ENCODE peak calls at places on chromosome 1, in four cellular contexts. V is PC-9, G is kidney, U is body of pancreas. P is an unnamed sample. For H3K36me3, the result is how much of the 10 kb centered on the place peaks cover.

GRCh38 chr1:38272515-38272914 is 225.9 kb upstream of the POU3F1 start:
- DNase-seq in V (no peak), G (no peak), U (no peak), P (no peak)

GRCh38 chr1:111441573-111442192 is 7.4 kb downstream of the WDR77 start:
- DNase-seq in V (no peak), G (no peak), U (no peak), P (peak)

GRCh38 chr1:25744636-25745425 is 55.2 kb upstream of the SELENON start:
- DNase-seq in V (no peak), G (peak), U (no peak), P (no peak)

GRCh38 chr1:155002479-155003226 is at the start of gene ZBTB7B:
- DNase-seq in V (no peak), G (peak), U (peak), P (no peak)

GRCh38 chr1:203867816-203868215 is 6.4 kb downstream of the SNRPE start:
- DNase-seq in V (no peak), G (no peak), U (no peak), P (no peak)

GRCh38 chr1:27423701-27424100 is 31.3 kb downstream of the GPR3 start:
- DNase-seq in V (no peak), G (no peak), U (no peak), P (no peak)

GRCh38 chr1:231723146-231723545 is 96.6 kb downstream of the DISC1 start:
- DNase-seq in V (no peak), G (no peak), U (no peak), P (no peak)

GRCh38 chr1:40385437-40386310 is 12.1 kb downstream of the SMAP2 start:
- DNase-seq in V (no peak), G (no peak), U (no peak), P (peak)

GRCh38 chr1:157034137-157034800 is 11.3 kb downstream of the ARHGEF11 start:
- DNase-seq in V (no peak), G (no peak), U (no peak), P (no peak)

GRCh38 chr1:50542362-50542761 is 119.1 kb upstream of the DMRTA2 start:
- DNase-seq in V (no peak), G (no peak), U (no peak), P (no peak)

GRCh38 chr1:77063118-77063517 is 156.1 kb downstream of the PIGK start:
- DNase-seq in V (no peak), G (no peak), U (no peak), P (no peak)

GRCh38 chr1:210598135-210598652 is 269.5 kb downstream of the HHAT start:
- DNase-seq in V (peak), G (peak), U (peak), P (no peak)

GRCh38 chr1:84722794-84723193 is 32.5 kb upstream of the SSX2IP start:
- DNase-seq in V (no peak), G (no peak), U (no peak), P (no peak)

GRCh38 chr1:119323216-119323982 is 45.2 kb upstream of the HAO2 start:
- DNase-seq in V (no peak), G (no peak), U (no peak), P (no peak)

GRCh38 chr1:12344611-12345299 is 114.9 kb downstream of the VPS13D start:
- DNase-seq in V (no peak), G (no peak), U (no peak), P (no peak)

GRCh38 chr1:180428782-180429695 is 73.3 kb downstream of the ACBD6 start:
- DNase-seq in V (no peak), G (no peak), U (no peak), P (no peak)

GRCh38 chr1:198253668-198254067 is 96.9 kb downstream of the NEK7 start:
- DNase-seq in V (no peak), G (no peak), U (no peak), P (no peak)

GRCh38 chr1:114037952-114038867 is 58.9 kb downstream of the OLFML3 start:
- DNase-seq in V (peak), G (no peak), U (no peak), P (no peak)

GRCh38 chr1:29387210-29387609 is 150.9 kb downstream of the PTPRU start:
- DNase-seq in V (no peak), G (no peak), U (no peak), P (no peak)

GRCh38 chr1:101781437-101781836 is 215.3 kb downstream of the OLFM3 start:
- DNase-seq in V (no peak), G (no peak), U (no peak), P (no peak)

GRCh38 chr1:15760520-15761211 is 2.1 kb downstream of the FBLIM1 start:
- DNase-seq in V (no peak), G (peak), U (no peak), P (no peak)

GRCh38 chr1:15762546-15762945 is 4.0 kb downstream of the FBLIM1 start:
- DNase-seq in V (no peak), G (no peak), U (no peak), P (no peak)

GRCh38 chr1:15764269-15764764 is 5.7 kb downstream of the FBLIM1 start:
- DNase-seq in V (no peak), G (no peak), U (peak), P (no peak)

GRCh38 chr1:15758953-15759661 is 512 bp downstream of the FBLIM1 start:
- DNase-seq in V (no peak), G (no peak), U (no peak), P (no peak)

GRCh38 chr1:15761729-15762128 is 3.1 kb downstream of the FBLIM1 start:
- DNase-seq in V (no peak), G (no peak), U (no peak), P (no peak)
- H3K4me3 ChIP-seq in V (no peak), G (no peak), U (no peak), P (no peak)

DNA sequence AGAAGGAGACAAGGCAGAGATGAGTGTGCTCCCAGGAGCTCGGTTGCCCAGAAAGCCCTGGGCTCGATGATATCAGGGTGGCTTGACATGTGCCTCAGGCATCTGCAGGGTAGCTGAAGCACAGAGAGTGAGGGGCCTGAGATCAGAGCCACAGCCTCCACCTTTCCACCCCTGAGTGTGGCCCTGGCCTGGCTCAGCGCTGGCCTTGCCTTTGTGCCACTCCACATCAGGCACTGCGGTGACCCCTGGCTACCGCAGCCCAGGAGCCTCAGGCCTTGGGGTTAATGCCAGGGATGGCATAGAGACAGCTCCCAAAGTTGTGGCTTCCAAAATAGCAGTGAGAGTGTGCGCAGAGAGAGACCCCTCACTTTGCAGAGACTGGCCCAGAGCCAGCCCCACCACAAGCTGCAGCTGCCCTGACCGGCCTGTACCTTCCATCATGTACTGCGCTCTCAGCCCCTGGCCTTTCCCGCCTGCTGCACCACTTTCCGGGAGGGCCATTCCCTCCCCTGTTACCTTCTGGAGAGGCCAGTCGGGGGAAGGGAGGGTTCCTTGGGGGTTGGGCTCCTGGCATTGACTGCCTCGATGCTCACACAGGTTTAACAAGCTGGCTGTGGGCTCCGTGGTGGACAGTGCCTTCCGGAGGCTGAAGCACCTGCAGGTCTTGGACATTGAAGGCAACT is 19.5 kb downstream of the PODN start:
- DNase-seq in V (no peak), G (peak), U (no peak), P (no peak)
- H3K27ac ChIP-seq in V (no peak), G (no peak), U (no peak), P (no peak)

DNA sequence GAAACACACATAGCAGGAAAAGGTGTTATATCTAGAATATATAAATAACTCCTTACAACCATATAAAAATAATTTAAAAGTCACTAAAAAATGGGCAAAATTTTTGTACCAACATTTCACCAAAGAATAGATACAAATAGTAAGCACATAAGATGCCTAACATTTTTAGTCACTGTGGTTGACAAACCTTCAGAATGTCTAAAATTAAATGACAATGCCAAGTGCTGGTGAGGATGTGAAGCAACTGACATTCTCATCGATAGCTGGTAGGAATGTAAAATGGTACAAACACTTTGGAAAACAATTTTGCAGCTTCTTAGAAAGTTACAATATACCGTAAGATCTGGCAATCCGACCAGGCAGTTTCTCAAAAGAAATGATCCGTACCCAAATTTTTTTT is 14.4 kb upstream of the TOMM20 start:
- DNase-seq in V (no peak), G (no peak), U (no peak), P (no peak)
- H3K36me3 ChIP-seq in V (under half), G (under half), U (under half), P (under half)

GRCh38 chr1:227190321-227190720 is 128.0 kb downstream of the CDC42BPA start:
- DNase-seq in V (no peak), G (no peak), U (no peak), P (no peak)

GRCh38 chr1:227197064-227197463 is 121.2 kb downstream of the CDC42BPA start:
- DNase-seq in V (no peak), G (no peak), U (no peak), P (no peak)

GRCh38 chr1:227192163-227192562 is 126.1 kb downstream of the CDC42BPA start:
- DNase-seq in V (no peak), G (no peak), U (peak), P (no peak)

DNA sequence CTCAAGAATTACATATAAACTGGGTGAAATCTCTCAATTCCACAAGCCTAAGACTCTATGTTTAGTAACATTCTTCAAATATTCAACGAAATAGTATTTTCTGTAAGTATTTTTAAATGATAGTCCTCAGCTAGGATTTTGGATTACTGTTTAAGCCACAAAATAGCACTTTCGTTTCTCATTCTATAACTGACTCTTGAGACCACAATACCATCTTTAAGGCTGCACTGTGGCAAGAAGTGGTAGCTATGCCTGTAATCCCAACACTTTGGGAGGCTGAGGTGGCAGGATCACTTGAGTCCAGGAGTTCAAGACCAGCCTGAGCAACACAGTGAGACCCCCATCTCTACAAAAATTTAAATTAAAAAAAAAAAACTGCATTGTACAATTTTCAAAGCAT is 126.7 kb downstream of the CDC42BPA start:
- DNase-seq in V (no peak), G (no peak), U (no peak), P (no peak)
- H3K4me3 ChIP-seq in V (no peak), G (no peak), U (no peak), P (no peak)

GRCh38 chr1:67674260-67675011 is 10.6 kb upstream of the GADD45A start:
- DNase-seq in V (no peak), G (no peak), U (no peak), P (peak)
- H3K27ac ChIP-seq in V (no peak), G (no peak), U (no peak), P (no peak)

GRCh38 chr1:11129649-11130048 is 30.0 kb upstream of the EXOSC10 start:
- DNase-seq in V (no peak), G (no peak), U (no peak), P (no peak)
- H3K36me3 ChIP-seq in V (under half), G (half or more), U (under half), P (under half)

GRCh38 chr1:8317647-8318360 is at the start of gene SLC45A1:
- DNase-seq in V (no peak), G (peak), U (peak), P (peak)
- H3K4me3 ChIP-seq in V (no peak), G (peak), U (no peak), P (peak)

GRCh38 chr1:36352910-36353878 is 29.7 kb upstream of the EVA1B start:
- DNase-seq in V (peak), G (peak), U (no peak), P (no peak)

GRCh38 chr1:36352141-36352909 is 28.9 kb upstream of the EVA1B start:
- DNase-seq in V (no peak), G (no peak), U (no peak), P (no peak)

GRCh38 chr1:36349839-36350238 is 26.4 kb upstream of the EVA1B start:
- DNase-seq in V (no peak), G (no peak), U (no peak), P (no peak)

GRCh38 chr1:36350659-36351171 is 27.3 kb upstream of the EVA1B start:
- DNase-seq in V (peak), G (peak), U (peak), P (peak)

DNA sequence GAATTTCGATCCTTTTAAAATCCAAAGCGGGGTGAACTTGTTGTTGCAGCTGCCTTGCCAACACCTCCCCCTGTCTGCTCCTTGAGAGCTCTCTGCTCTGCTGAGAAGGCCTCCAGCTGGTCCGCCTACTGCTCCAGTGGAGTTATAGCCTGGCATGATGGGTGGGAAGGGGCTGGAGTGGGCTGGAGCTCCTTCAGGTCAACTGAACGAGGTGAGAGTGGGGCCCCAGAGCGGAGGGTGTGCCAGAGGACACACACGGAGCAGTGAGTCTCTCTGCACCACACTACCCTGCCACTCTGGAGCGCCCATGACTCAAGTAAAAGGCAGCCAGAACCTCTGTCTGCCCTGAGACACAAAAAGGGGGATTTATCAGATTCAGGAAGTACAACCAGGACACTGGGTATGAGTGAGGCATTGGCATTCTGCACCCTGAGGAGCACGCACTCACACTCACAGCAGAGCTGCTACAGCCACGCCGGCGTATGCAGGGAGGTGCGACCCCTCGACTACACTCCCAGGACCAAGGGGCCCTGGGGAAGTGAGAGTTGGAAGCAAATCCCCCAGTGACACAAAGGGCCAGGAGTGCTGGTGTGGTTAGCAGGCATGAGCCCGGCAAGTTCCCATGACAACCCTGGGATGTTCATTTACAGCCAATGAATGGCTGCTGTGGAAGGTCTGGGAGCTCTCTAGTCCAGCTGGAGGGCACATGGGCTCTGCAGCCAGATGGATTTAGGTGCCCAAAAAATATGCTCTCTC is 28.0 kb upstream of the EVA1B start:
- DNase-seq in V (peak), G (no peak), U (no peak), P (no peak)
- H3K27ac ChIP-seq in V (peak), G (peak), U (peak), P (peak)

DNA sequence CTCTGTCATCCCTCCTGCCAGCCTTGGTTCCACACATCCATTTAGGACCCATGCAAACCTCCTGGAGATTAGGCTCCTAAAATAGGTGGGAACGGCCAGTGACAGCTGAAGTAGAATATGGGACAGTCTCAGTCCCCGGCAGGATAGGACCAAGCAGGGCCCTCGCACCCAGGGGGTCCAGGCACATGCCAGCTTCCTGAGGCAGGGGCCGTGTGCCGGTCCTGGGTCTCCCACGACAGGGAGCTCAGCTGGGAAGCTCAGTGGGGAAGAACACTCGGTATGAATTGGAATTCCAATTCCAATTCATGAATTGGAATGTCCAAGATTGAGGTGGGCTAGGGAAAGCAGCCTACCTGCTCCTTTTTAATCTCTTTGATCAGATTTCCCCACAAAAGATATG is 9.8 kb downstream of the MUL1 start:
- DNase-seq in V (no peak), G (no peak), U (no peak), P (no peak)
- H3K36me3 ChIP-seq in V (under half), G (under half), U (under half), P (under half)

P was measured in naive thymus-derived CD4-positive, alpha-beta T cell.